ENCODE peak calls at places on chromosomes 5 and 9, in nine cellular contexts. I is GM12865, M is HCT116, A is D721Med, Q is cardiac fibroblast, X is dorsolateral prefrontal cortex, J is foreskin keratinocyte, L is PC-3, E is PC-9. S is an unnamed sample.

GRCh38 chr5:109805882-109806281 is 116.2 kb downstream of the MAN2A1 start:
- DNase-seq in L (no peak), J (no peak), A (no peak), E (no peak), M (no peak), X (no peak), Q (no peak), I (no peak), S (no peak)

GRCh38 chr9:137970686-137971476 is 93.3 kb downstream of the CACNA1B start:
- DNase-seq in L (no peak), J (no peak), X (no peak), Q (no peak), I (no peak), M (no peak), E (no peak), A (no peak), S (no peak)

GRCh38 chr5:73122875-73123810 is 2.8 kb downstream of the TMEM171 start:
- DNase-seq in E (peak; percentile 84), I (peak; percentile 30), L (peak; percentile 21), J (no peak), M (no peak), Q (peak; percentile 84), A (no peak), X (no peak), S (no peak)

GRCh38 chr5:103934303-103934702 is 371.7 kb upstream of the NUDT12 start:
- DNase-seq in E (no peak), L (no peak), A (no peak), X (no peak), I (no peak), J (no peak), M (no peak), Q (no peak), S (no peak)

GRCh38 chr5:173638126-173638525 is 21.7 kb upstream of the BOD1 start:
- DNase-seq in E (no peak), J (no peak), A (no peak), I (no peak), M (no peak), L (no peak), Q (no peak), X (no peak), S (no peak)

GRCh38 chr5:109987355-109987754 is 297.6 kb downstream of the MAN2A1 start:
- DNase-seq in I (no peak), J (no peak), M (no peak), L (no peak), E (no peak), X (no peak), A (no peak), Q (no peak), S (no peak)

GRCh38 chr5:96023518-96023917 is 61.9 kb upstream of the ELL2 start:
- DNase-seq in Q (peak; percentile 77), L (peak; percentile 64), M (no peak), E (no peak), J (no peak), A (no peak), I (no peak), X (no peak), S (no peak)

GRCh38 chr5:133460172-133460758 is 152.1 kb downstream of the FSTL4 start:
- DNase-seq in Q (peak; percentile 9), L (peak; percentile 27), J (no peak), I (peak; percentile 49), X (no peak), M (peak; percentile 19), A (peak; percentile 35), E (no peak), S (peak; percentile 60)

GRCh38 chr5:56003179-56003578 is 8.4 kb upstream of the IL6ST start:
- DNase-seq in A (no peak), J (no peak), I (no peak), L (peak; percentile 66), E (peak; percentile 66), Q (peak; percentile 54), M (peak; percentile 15), X (no peak), S (no peak)

GRCh38 chr9:127730799-127731410 is 4.2 kb downstream of the TOR2A start:
- DNase-seq in L (no peak), X (no peak), M (no peak), E (peak; percentile 15), Q (no peak), A (no peak), I (no peak), J (no peak), S (no peak)

GRCh38 chr5:169707714-169708113 is 70.6 kb downstream of the DOCK2 start:
- DNase-seq in L (no peak), M (no peak), Q (no peak), X (no peak), J (no peak), A (no peak), E (no peak), I (no peak), S (no peak)

GRCh38 chr5:179129607-179130071 is 69.5 kb downstream of the ZNF354C start:
- DNase-seq in E (no peak), I (no peak), L (no peak), M (no peak), A (no peak), J (no peak), Q (no peak), X (no peak), S (no peak)

GRCh38 chr9:26809795-26810194 is 82.8 kb downstream of the CAAP1 start:
- DNase-seq in X (no peak), M (peak; percentile 59), J (peak; percentile 15), I (no peak), A (no peak), Q (peak; percentile 50), E (no peak), L (peak; percentile 76), S (no peak)

GRCh38 chr9:109579191-109579948 is 81.3 kb upstream of the PTPN3 start:
- DNase-seq in I (no peak), E (no peak), M (no peak), X (no peak), J (no peak), L (no peak), A (no peak), Q (peak; percentile 48), S (no peak)

GRCh38 chr5:97181856-97182545 is 1.0 kb downstream of the RIOK2 start:
- DNase-seq in X (no peak), M (no peak), J (no peak), I (no peak), L (no peak), E (peak; percentile 64), Q (peak; percentile 6), A (no peak), S (no peak)

GRCh38 chr5:168269950-168270349 is 21.5 kb upstream of the WWC1 start:
- DNase-seq in I (peak; percentile 49), X (no peak), A (no peak), L (peak; percentile 28), M (no peak), J (no peak), E (peak; percentile 46), Q (peak; percentile 24), S (no peak)

GRCh38 chr9:71985070-71985956 is 73.9 kb downstream of the C9orf85 start:
- DNase-seq in M (no peak), I (no peak), E (no peak), X (no peak), A (no peak), L (peak; percentile 43), J (no peak), Q (no peak), S (no peak)

GRCh38 chr5:138655530-138656245 is 80.5 kb upstream of the HSPA9 start:
- DNase-seq in Q (peak; percentile 78), A (no peak), I (no peak), X (peak; percentile 97), L (no peak), J (no peak), E (no peak), M (no peak), S (no peak)

GRCh38 chr5:148829734-148830133 is 3.3 kb downstream of the ADRB2 start:
- DNase-seq in A (no peak), M (no peak), I (no peak), E (no peak), X (no peak), J (no peak), Q (no peak), L (peak; percentile 40), S (no peak)

GRCh38 chr5:148827723-148828122 is 1.3 kb downstream of the ADRB2 start:
- DNase-seq in A (no peak), J (no peak), Q (no peak), X (no peak), L (peak; percentile 85), E (peak; percentile 45), I (no peak), M (no peak), S (no peak)

GRCh38 chr5:148829248-148829594 is 2.8 kb downstream of the ADRB2 start:
- DNase-seq in A (no peak), X (no peak), L (no peak), J (no peak), E (no peak), M (no peak), Q (no peak), I (no peak), S (no peak)

GRCh38 chr5:148830220-148830619 is 3.8 kb downstream of the ADRB2 start:
- DNase-seq in M (no peak), X (no peak), E (no peak), I (no peak), J (no peak), Q (no peak), L (peak; percentile 40), A (no peak), S (no peak)

GRCh38 chr5:148828461-148829247 is 2.2 kb downstream of the ADRB2 start:
- DNase-seq in J (no peak), Q (no peak), E (peak; percentile 68), X (no peak), M (no peak), A (no peak), L (peak; percentile 86), I (no peak), S (no peak)
- TF ChIP-seq CTCF in J (peak; percentile 50), Q (no peak), E (peak; percentile 53), X (no peak), M (no peak), A (no peak), L (peak; percentile 64), I (peak; percentile 6), S (no peak)

GRCh38 chr5:136805466-136805865 is 440.1 kb upstream of the TRPC7 start:
- DNase-seq in I (no peak), L (peak; percentile 12), E (no peak), X (no peak), A (no peak), M (no peak), Q (no peak), J (no peak), S (no peak)
- TF ChIP-seq CTCF in I (no peak), L (peak; percentile 47), E (no peak), X (no peak), A (no peak), M (no peak), Q (peak; percentile 25), J (peak; percentile 12), S (no peak)

GRCh38 chr9:131872006-131872405 is 132.1 kb upstream of the RAPGEF1 start:
- DNase-seq in Q (no peak), L (no peak), M (no peak), J (no peak), X (no peak), I (no peak), A (no peak), E (no peak), S (no peak)
- TF ChIP-seq CTCF in Q (peak; percentile 40), L (peak; percentile 26), M (no peak), J (peak; percentile 33), X (no peak), I (no peak), A (no peak), E (peak; percentile 32), S (no peak)

DNA sequence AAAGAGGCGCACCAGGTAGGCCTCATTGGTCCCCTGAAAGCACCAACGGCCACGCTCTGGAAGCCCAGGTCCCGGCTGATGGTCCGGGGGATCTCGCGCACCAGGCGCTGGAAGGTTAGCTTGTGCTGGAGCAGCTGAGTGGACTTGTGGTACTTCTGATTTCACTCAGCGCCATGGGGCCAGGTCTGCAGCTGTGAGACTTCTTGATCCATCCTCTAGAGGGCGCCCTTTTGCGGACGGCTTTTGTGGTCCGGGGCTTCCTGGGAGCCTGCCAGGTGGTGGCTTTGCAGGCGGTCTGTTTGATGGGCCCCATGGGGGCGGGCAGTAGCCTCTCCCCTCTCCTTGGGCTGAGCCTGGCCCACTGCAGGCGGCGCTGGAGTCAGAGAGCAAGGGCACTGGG is 10.4 kb downstream of the TAF11L12 start:
- DNase-seq in Q (no peak), A (no peak), L (no peak), I (no peak), M (no peak), E (no peak), X (no peak), J (no peak), S (no peak)
- TF ChIP-seq CTCF in Q (no peak), A (no peak), L (peak; percentile 55), I (no peak), M (no peak), E (peak; percentile 49), X (no peak), J (peak; percentile 3), S (no peak)